ENCODE peak calls at places on chromosome 12, in ten cellular contexts. A is natural killer cell, J is tibial nerve, X is WERI-Rb-1, K is heart right ventricle, L is dorsolateral prefrontal cortex, W is prostate gland, S is esophagus squamous epithelium, Y is AG10803, P is nephron progenitor cell. U is an unnamed sample.

GRCh38 chr12:10227648-10228047 is 15.0 kb downstream of the GABARAPL1 start:
- DNase-seq in P (no peak), W (no peak), J (no peak), L (no peak), S (no peak), X (no peak), K (no peak), Y (no peak), A (no peak), U (no peak)

GRCh38 chr12:111056618-111057521 is 136.5 kb upstream of the MYL2 start:
- DNase-seq in Y (no peak), A (peak), S (no peak), W (no peak), J (peak), L (no peak), K (no peak), P (no peak), X (no peak), U (no peak)

GRCh38 chr12:21456291-21456780 is 18.9 kb downstream of the PYROXD1 start:
- DNase-seq in J (no peak), K (no peak), P (no peak), S (no peak), A (peak), L (no peak), W (no peak), X (no peak), Y (no peak), U (no peak)

GRCh38 chr12:21644516-21644915 is 13.1 kb downstream of the LDHB start:
- DNase-seq in Y (no peak), X (no peak), J (no peak), L (no peak), P (no peak), A (no peak), S (no peak), W (no peak), K (no peak), U (no peak)

GRCh38 chr12:14264316-14264715 is 101.2 kb upstream of the ATF7IP start:
- DNase-seq in W (no peak), X (no peak), L (no peak), Y (no peak), P (no peak), K (no peak), J (no peak), A (no peak), S (no peak), U (no peak)

GRCh38 chr12:24075650-24076049 is 126.2 kb upstream of the SOX5 start:
- DNase-seq in Y (no peak), K (no peak), P (no peak), X (no peak), W (no peak), J (no peak), A (no peak), S (no peak), L (no peak), U (no peak)

GRCh38 chr12:8696402-8697100 is 1.2 kb upstream of the RIMKLB start:
- DNase-seq in K (no peak), S (no peak), Y (no peak), L (no peak), W (no peak), P (no peak), J (no peak), A (no peak), X (no peak), U (no peak)

GRCh38 chr12:64696065-64696741 is 63.0 kb downstream of the GNS start:
- DNase-seq in P (no peak), K (no peak), J (no peak), W (no peak), A (no peak), S (no peak), Y (peak), X (no peak), L (no peak), U (no peak)

GRCh38 chr12:53105256-53105655 is 2.0 kb downstream of the SOAT2 start:
- DNase-seq in X (no peak), L (no peak), W (no peak), K (no peak), Y (no peak), A (no peak), J (no peak), S (no peak), P (no peak), U (no peak)

GRCh38 chr12:131620520-131620919 is 90.4 kb upstream of the SFSWAP start:
- DNase-seq in J (no peak), W (no peak), K (no peak), Y (no peak), X (no peak), A (no peak), S (no peak), L (no peak), P (no peak), U (no peak)

GRCh38 chr12:54005853-54006699 is 2.7 kb upstream of the HOXC8 start:
- DNase-seq in J (peak), L (peak), W (peak), X (peak), S (peak), K (peak), P (peak), A (peak), Y (peak), U (no peak)

GRCh38 chr12:113190761-113191160 is 5.2 kb downstream of the RITA1 start:
- DNase-seq in Y (peak), K (no peak), X (peak), S (no peak), P (peak), L (no peak), W (no peak), J (no peak), A (no peak), U (no peak)

GRCh38 chr12:14317362-14318146 is 47.9 kb upstream of the ATF7IP start:
- DNase-seq in A (no peak), Y (no peak), J (no peak), L (no peak), W (no peak), K (no peak), P (no peak), S (no peak), X (no peak), U (no peak)

GRCh38 chr12:130574402-130574801 is 141.7 kb downstream of the RIMBP2 start:
- DNase-seq in K (no peak), L (no peak), Y (no peak), A (no peak), J (no peak), P (no peak), X (no peak), W (no peak), S (no peak), U (no peak)

GRCh38 chr12:76018111-76018510 is 13.5 kb downstream of the PHLDA1 start:
- DNase-seq in S (no peak), W (no peak), Y (peak), K (peak), J (no peak), X (no peak), L (no peak), P (no peak), A (no peak), U (no peak)

GRCh38 chr12:88993655-88994054 is 358.6 kb downstream of the DUSP6 start:
- DNase-seq in X (no peak), K (no peak), S (no peak), L (no peak), Y (peak), P (no peak), W (peak), J (no peak), A (no peak), U (peak)

GRCh38 chr12:99131761-99132199 is 486.7 kb downstream of the APAF1 start:
- DNase-seq in A (no peak), J (no peak), K (peak), W (no peak), P (peak), X (peak), Y (no peak), S (no peak), L (peak), U (no peak)

GRCh38 chr12:106760184-106760531 is 14.3 kb upstream of the RIC8B start:
- DNase-seq in X (no peak), J (no peak), S (no peak), L (peak), A (no peak), Y (no peak), P (no peak), K (no peak), W (no peak), U (no peak)

GRCh38 chr12:49673446-49674317 is 33.5 kb downstream of the FMNL3 start:
- DNase-seq in W (peak), P (peak), J (peak), L (peak), Y (peak), X (peak), S (peak), K (peak), A (no peak), U (peak)

GRCh38 chr12:46888568-46888967 is 62.8 kb upstream of the SLC38A4 start:
- DNase-seq in L (no peak), A (no peak), S (no peak), Y (no peak), W (no peak), K (no peak), X (no peak), P (no peak), J (no peak), U (no peak)

GRCh38 chr12:94795520-94795919 is 145.2 kb upstream of the TMCC3 start:
- DNase-seq in K (no peak), S (no peak), A (no peak), Y (peak), L (no peak), W (no peak), P (no peak), J (no peak), X (no peak), U (peak)

GRCh38 chr12:75087656-75088055 is 122.0 kb downstream of the KCNC2 start:
- DNase-seq in L (no peak), W (no peak), X (no peak), S (no peak), K (no peak), Y (no peak), A (no peak), J (no peak), P (peak), U (peak)

GRCh38 chr12:124921200-124922008 is 7.0 kb upstream of the UBC start:
- DNase-seq in X (peak), K (peak), P (peak), S (no peak), L (no peak), J (peak), A (peak), Y (peak), W (peak), U (no peak)

GRCh38 chr12:111588010-111588409 is 11.1 kb downstream of the ATXN2 start:
- DNase-seq in W (no peak), J (no peak), S (no peak), P (no peak), X (no peak), A (no peak), L (no peak), Y (no peak), K (no peak), U (no peak)

GRCh38 chr12:111309584-111309983 is 59.3 kb downstream of the PHETA1 start:
- DNase-seq in X (no peak), P (no peak), Y (no peak), J (no peak), S (no peak), K (no peak), W (no peak), A (no peak), L (no peak), U (no peak)

GRCh38 chr12:68016136-68016535 is 26.9 kb downstream of the IFNG-AS1 start:
- DNase-seq in Y (no peak), L (no peak), A (no peak), X (no peak), P (no peak), S (no peak), J (no peak), K (no peak), W (no peak), U (no peak)

GRCh38 chr12:68020699-68021098 is 31.5 kb downstream of the IFNG-AS1 start:
- DNase-seq in K (no peak), L (no peak), X (no peak), Y (no peak), W (no peak), P (no peak), S (no peak), A (no peak), J (no peak), U (no peak)

GRCh38 chr12:68018315-68018714 is 29.1 kb downstream of the IFNG-AS1 start:
- DNase-seq in J (no peak), S (no peak), W (no peak), X (no peak), L (no peak), A (no peak), P (no peak), Y (no peak), K (no peak), U (no peak)

DNA sequence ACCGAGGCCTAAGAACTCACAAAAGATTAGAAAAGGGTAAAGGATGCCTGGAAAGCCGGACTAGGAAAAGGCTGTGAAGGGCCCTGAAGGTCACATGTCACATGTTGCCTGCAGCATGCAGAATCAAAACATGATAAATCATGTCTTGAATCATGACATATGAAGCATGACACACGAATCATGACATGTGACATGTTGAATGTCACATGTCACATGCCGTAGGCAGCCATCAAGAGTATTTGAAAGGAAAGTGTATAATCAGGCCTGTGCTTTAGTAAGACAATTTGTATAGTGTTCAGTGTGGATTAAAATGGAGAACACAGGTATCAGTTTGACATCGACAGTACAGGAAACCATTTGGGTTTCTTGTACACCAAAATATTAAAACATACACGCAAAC is 30.8 kb downstream of the IFNG-AS1 start:
- DNase-seq in J (no peak), A (no peak), P (no peak), W (no peak), Y (no peak), L (no peak), K (no peak), S (no peak), X (no peak), U (no peak)
- TF ChIP-seq CTCF in J (no peak), A (no peak), P (no peak), W (no peak), Y (no peak), L (no peak), K (no peak), S (no peak), X (no peak), U (no peak)

DNA sequence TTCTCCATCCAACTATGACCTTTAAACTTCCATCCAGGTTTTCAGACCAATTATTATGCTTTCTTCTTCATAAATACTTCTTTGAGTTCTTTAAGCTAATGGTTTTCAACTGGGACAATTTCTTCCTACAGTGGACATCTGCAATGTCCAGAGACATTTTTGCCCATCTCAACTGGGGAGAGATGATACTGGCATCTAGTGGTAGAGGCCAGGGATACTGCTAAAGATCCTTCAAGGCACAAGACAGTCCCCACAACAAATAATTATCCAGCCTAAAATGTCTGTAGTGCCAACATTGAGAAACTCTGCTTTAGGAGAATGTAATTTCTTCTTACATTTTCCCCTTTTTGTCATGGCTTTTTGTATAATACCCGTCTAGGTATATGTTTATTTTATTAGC is 10.6 kb downstream of the TRHDE start:
- DNase-seq in P (no peak), K (no peak), A (no peak), W (no peak), Y (peak), X (no peak), J (no peak), L (no peak), S (no peak), U (no peak)
- TF ChIP-seq CTCF in P (peak), K (no peak), A (no peak), W (no peak), Y (peak), X (peak), J (peak), L (peak), S (no peak), U (peak)

DNA sequence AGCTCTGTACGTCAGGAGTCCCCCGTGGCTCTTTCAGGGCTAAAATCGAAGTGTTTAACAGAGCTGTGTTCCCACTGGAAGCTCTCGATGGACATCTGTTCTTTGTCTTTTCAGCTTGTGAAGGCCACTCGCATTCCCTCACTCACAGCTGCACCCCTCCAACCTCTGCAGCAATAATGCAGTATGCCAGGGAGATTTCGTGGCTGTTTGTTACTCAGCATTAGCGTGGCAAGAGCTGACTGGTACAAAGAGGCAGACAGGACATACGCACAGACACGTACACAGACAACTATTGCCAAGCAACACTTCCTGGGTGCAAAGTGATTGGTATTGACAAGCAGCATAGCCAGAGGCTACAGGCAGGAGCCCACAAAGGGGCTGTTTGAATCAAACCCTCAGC is 11.8 kb upstream of the FBXO21 start:
- DNase-seq in X (no peak), L (no peak), Y (no peak), J (no peak), W (no peak), P (no peak), S (no peak), K (no peak), A (no peak), U (no peak)
- TF ChIP-seq CTCF in X (no peak), L (no peak), Y (no peak), J (no peak), W (no peak), P (no peak), S (no peak), K (no peak), A (no peak), U (no peak)

DNA sequence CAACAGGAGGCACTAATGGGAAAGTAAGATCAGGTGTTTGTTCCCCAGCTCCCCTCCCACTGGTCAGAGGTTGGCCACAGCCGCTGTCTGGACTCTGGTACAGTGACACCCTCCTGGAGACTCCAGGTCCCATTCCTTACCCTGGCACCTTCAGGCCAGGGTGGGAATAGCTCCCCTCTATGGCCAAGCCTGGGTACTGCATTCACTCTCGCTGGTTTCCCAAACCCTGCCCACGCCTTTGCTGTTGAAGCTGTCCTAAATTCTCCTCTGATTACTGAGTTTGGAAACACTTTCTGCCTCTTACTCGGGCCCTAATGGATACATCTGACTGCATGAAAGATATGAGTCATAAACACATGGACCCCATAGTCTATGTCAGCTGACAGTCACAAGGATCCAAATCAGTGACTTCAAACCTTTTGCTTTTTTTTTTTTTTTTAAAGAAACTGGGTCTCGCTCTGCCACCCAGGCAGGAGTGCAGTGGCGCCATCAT is 17.9 kb downstream of the HRK start:
- DNase-seq in L (no peak), P (peak), S (no peak), Y (peak), A (no peak), W (no peak), X (peak), K (no peak), J (no peak), U (no peak)
- TF ChIP-seq CTCF in L (peak), P (peak), S (no peak), Y (peak), A (peak), W (no peak), X (peak), K (no peak), J (no peak), U (peak)

GRCh38 chr12:33605776-33606175 is 166.2 kb upstream of the SYT10 start:
- DNase-seq in S (no peak), Y (no peak), J (no peak), W (no peak), A (no peak), X (no peak), P (no peak), L (no peak), K (no peak), U (peak)
- TF ChIP-seq CTCF in S (no peak), Y (no peak), J (no peak), W (peak), A (no peak), X (no peak), P (peak), L (no peak), K (no peak), U (peak)

GRCh38 chr12:6233121-6233971 is 33.1 kb downstream of the CD9 start:
- DNase-seq in P (no peak), J (no peak), K (peak), W (no peak), L (peak), X (no peak), S (no peak), A (no peak), Y (no peak), U (no peak)
- TF ChIP-seq CTCF in P (no peak), J (no peak), K (no peak), W (no peak), L (peak), X (no peak), S (no peak), A (no peak), Y (no peak), U (no peak)

GRCh38 chr12:30797689-30798088 is 42.9 kb upstream of the CAPRIN2 start:
- DNase-seq in P (no peak), J (no peak), W (no peak), A (no peak), Y (no peak), X (no peak), L (no peak), S (no peak), K (no peak), U (no peak)
- TF ChIP-seq CTCF in P (no peak), J (no peak), W (no peak), A (no peak), Y (peak), X (no peak), L (no peak), S (no peak), K (no peak), U (no peak)

DNA sequence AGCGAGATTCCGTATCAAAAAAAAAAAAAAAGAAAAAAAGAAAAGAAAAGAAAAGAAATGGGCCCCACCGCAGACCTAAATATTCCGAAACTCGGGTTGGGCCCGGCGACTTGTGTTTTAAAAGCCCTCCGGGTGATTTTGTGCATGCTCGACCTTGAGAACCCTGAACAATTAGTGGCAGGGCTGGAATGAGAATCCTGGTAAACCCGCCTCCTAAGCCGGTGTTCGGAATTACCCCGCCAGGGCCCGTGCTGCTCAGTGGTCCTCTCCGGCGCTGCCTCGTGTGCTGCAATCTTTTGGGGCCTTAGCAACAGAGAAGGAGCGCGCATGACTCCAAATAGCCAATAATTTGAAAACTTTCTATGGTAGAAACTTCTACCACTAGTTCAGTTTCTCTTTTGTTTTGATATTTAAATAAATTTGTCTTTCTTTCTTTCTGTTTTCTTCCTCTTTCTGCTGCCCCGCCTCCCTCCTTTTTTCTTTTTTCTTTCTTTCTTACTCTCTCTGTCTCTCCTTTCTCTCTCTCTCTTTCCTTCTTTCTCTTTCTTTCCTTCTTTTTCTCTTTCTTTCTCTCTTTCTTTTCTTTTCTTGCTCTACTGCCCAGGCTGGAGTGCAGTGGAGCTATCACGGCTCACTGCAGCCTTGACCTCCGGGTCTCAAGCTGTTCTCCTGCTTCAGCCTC is 1.5 kb upstream of the GALNT6 start:
- DNase-seq in A (peak), Y (peak), J (no peak), X (peak), L (no peak), S (no peak), K (no peak), W (no peak), P (peak), U (no peak)
- TF ChIP-seq CTCF in A (no peak), Y (no peak), J (no peak), X (no peak), L (no peak), S (no peak), K (no peak), W (no peak), P (no peak), U (no peak)

U was measured in LNCaP clone FGC.